ENCODE peak calls at places on chromosome 1, in seven cellular contexts. Y is tibial artery; T is mesendoderm; V is T-helper 1 cell; E is activated CD4-positive, alpha-beta T cell treated with anti-CD3 and anti-CD28 coated beads, Interleukin-2, amount 10 ng/mL, durations not matched to agents 7 days and 5 days; H is GM03348; W is NCI-H1092 treated with DMSO at 0.1 percent for 48 hours. J is an unnamed sample.

GRCh38 chr1:109623601-109624161 is 4.0 kb downstream of the AMPD2 start:
- DNase-seq in Y (peak), T (no peak), V (no peak), E (no peak), H (peak), W (peak), J (no peak)

GRCh38 chr1:182122265-182122664 is 60.8 kb upstream of the ZNF648 start:
- DNase-seq in Y (no peak), T (no peak), V (no peak), E (no peak), H (no peak), W (no peak), J (peak)

GRCh38 chr1:224931605-224932004 is 2.1 kb downstream of the DNAH14 start:
- DNase-seq in Y (no peak), T (no peak), V (no peak), E (no peak), H (no peak), W (no peak), J (no peak)

GRCh38 chr1:212247179-212247721 is 38.0 kb upstream of the PPP2R5A start:
- DNase-seq in Y (no peak), T (no peak), V (no peak), E (no peak), H (no peak), W (no peak), J (peak)

GRCh38 chr1:62407398-62408009 is 29.3 kb upstream of the USP1 start:
- DNase-seq in Y (no peak), T (peak), V (no peak), E (peak), H (peak), W (peak), J (no peak)

GRCh38 chr1:205306929-205307566 is 14.5 kb downstream of the NUAK2 start:
- DNase-seq in Y (no peak), T (no peak), V (no peak), E (no peak), H (no peak), W (no peak), J (no peak)

GRCh38 chr1:113141650-113142473 is 68.9 kb downstream of the LRIG2 start:
- DNase-seq in Y (no peak), T (no peak), V (no peak), E (no peak), H (peak), W (no peak), J (no peak)

GRCh38 chr1:164969256-164969655 is 387.3 kb downstream of the LMX1A start:
- DNase-seq in Y (no peak), T (peak), V (no peak), E (no peak), H (no peak), W (no peak), J (no peak)

GRCh38 chr1:119321661-119322419 is 46.7 kb upstream of the HAO2 start:
- DNase-seq in Y (no peak), T (no peak), V (no peak), E (no peak), H (no peak), W (no peak), J (no peak)

GRCh38 chr1:3333903-3334302 is 120.6 kb upstream of the ARHGEF16 start:
- DNase-seq in Y (peak), T (no peak), V (no peak), E (no peak), H (no peak), W (peak), J (no peak)

GRCh38 chr1:160954158-160955104 is at the start of gene ITLN2:
- DNase-seq in Y (no peak), T (peak), V (no peak), E (peak), H (peak), W (no peak), J (peak)

GRCh38 chr1:27391511-27392095 is 819 bp upstream of the GPR3 start:
- DNase-seq in Y (no peak), T (peak), V (no peak), E (no peak), H (peak), W (peak), J (no peak)

GRCh38 chr1:61925591-61926298 is 183.5 kb downstream of the PATJ start:
- DNase-seq in Y (no peak), T (no peak), V (no peak), E (no peak), H (no peak), W (no peak), J (no peak)

GRCh38 chr1:223720987-223721591 is 8.8 kb downstream of the CAPN2 start:
- DNase-seq in Y (no peak), T (no peak), V (no peak), E (no peak), H (peak), W (no peak), J (peak)

J was measured in MG63.